ENCODE peak calls at places on chromosomes 6 and 20, in nine cellular contexts. One of them, this sample, is unnamed.

GRCh38 chr6:84508981-84509380 is 255.4 kb downstream of the TBX18 start:
- DNase-seq in endothelial cell: no peak
- DNase-seq in HL-60: no peak
- DNase-seq in trophoblast cell: no peak
- DNase-seq in HTR-8/SVneo: no peak
- DNase-seq in amniotic stem cell: no peak
- DNase-seq in ACHN: no peak
- DNase-seq in T-helper 2 cell: no peak
- DNase-seq in stimulated activated CD4-positive, alpha-beta T cell treated with anti-CD3 and anti-CD28 coated beads, Interleukin-1b, Interleukin-23, amount 100 ng/mL, for 4 hours: no peak
- DNase-seq in this sample: no peak

GRCh38 chr6:159093608-159094443 is 49.0 kb upstream of the TAGAP start:
- DNase-seq in endothelial cell: no peak
- DNase-seq in HL-60: no peak
- DNase-seq in trophoblast cell: no peak
- DNase-seq in HTR-8/SVneo: no peak
- DNase-seq in amniotic stem cell: no peak
- DNase-seq in ACHN: no peak
- DNase-seq in T-helper 2 cell: no peak
- DNase-seq in stimulated activated CD4-positive, alpha-beta T cell treated with anti-CD3 and anti-CD28 coated beads, Interleukin-1b, Interleukin-23, amount 100 ng/mL, for 4 hours: no peak
- DNase-seq in this sample: no peak

GRCh38 chr6:38033442-38033982 is 214.0 kb downstream of the ZFAND3 start:
- DNase-seq in endothelial cell: no peak
- DNase-seq in HL-60: no peak
- DNase-seq in trophoblast cell: no peak
- DNase-seq in HTR-8/SVneo: no peak
- DNase-seq in amniotic stem cell: no peak
- DNase-seq in ACHN: no peak
- DNase-seq in T-helper 2 cell: no peak
- DNase-seq in stimulated activated CD4-positive, alpha-beta T cell treated with anti-CD3 and anti-CD28 coated beads, Interleukin-1b, Interleukin-23, amount 100 ng/mL, for 4 hours: no peak
- DNase-seq in this sample: no peak

GRCh38 chr20:49187330-49188100 is 619 bp downstream of the STAU1 start:
- DNase-seq in endothelial cell: no peak
- DNase-seq in HL-60: peak; percentile 13
- DNase-seq in trophoblast cell: peak; percentile 98
- DNase-seq in HTR-8/SVneo: no peak
- DNase-seq in amniotic stem cell: no peak
- DNase-seq in ACHN: no peak
- DNase-seq in T-helper 2 cell: peak; percentile 41
- DNase-seq in stimulated activated CD4-positive, alpha-beta T cell treated with anti-CD3 and anti-CD28 coated beads, Interleukin-1b, Interleukin-23, amount 100 ng/mL, for 4 hours: peak; percentile 29
- DNase-seq in this sample: peak; percentile 54

GRCh38 chr6:146968041-146968760 is 236.0 kb upstream of the STXBP5 start:
- DNase-seq in endothelial cell: no peak
- DNase-seq in HL-60: no peak
- DNase-seq in trophoblast cell: peak; percentile 27
- DNase-seq in HTR-8/SVneo: peak; percentile 66
- DNase-seq in amniotic stem cell: peak; percentile 60
- DNase-seq in ACHN: no peak
- DNase-seq in T-helper 2 cell: no peak
- DNase-seq in stimulated activated CD4-positive, alpha-beta T cell treated with anti-CD3 and anti-CD28 coated beads, Interleukin-1b, Interleukin-23, amount 100 ng/mL, for 4 hours: no peak
- DNase-seq in this sample: no peak

GRCh38 chr6:152091851-152092341 is 284.4 kb downstream of the ESR1 start:
- DNase-seq in endothelial cell: no peak
- DNase-seq in HL-60: no peak
- DNase-seq in trophoblast cell: no peak
- DNase-seq in HTR-8/SVneo: no peak
- DNase-seq in amniotic stem cell: no peak
- DNase-seq in ACHN: no peak
- DNase-seq in T-helper 2 cell: no peak
- DNase-seq in stimulated activated CD4-positive, alpha-beta T cell treated with anti-CD3 and anti-CD28 coated beads, Interleukin-1b, Interleukin-23, amount 100 ng/mL, for 4 hours: no peak
- DNase-seq in this sample: no peak

GRCh38 chr6:100472674-100473073 is 8.0 kb upstream of the SIM1 start:
- DNase-seq in endothelial cell: no peak
- DNase-seq in HL-60: no peak
- DNase-seq in trophoblast cell: peak; percentile 92
- DNase-seq in HTR-8/SVneo: no peak
- DNase-seq in amniotic stem cell: no peak
- DNase-seq in ACHN: peak; percentile 54
- DNase-seq in T-helper 2 cell: no peak
- DNase-seq in stimulated activated CD4-positive, alpha-beta T cell treated with anti-CD3 and anti-CD28 coated beads, Interleukin-1b, Interleukin-23, amount 100 ng/mL, for 4 hours: no peak
- DNase-seq in this sample: no peak

GRCh38 chr6:125844989-125845388 is 54.2 kb downstream of the NCOA7 start:
- DNase-seq in endothelial cell: no peak
- DNase-seq in HL-60: no peak
- DNase-seq in trophoblast cell: no peak
- DNase-seq in HTR-8/SVneo: no peak
- DNase-seq in amniotic stem cell: no peak
- DNase-seq in ACHN: no peak
- DNase-seq in T-helper 2 cell: no peak
- DNase-seq in stimulated activated CD4-positive, alpha-beta T cell treated with anti-CD3 and anti-CD28 coated beads, Interleukin-1b, Interleukin-23, amount 100 ng/mL, for 4 hours: no peak
- DNase-seq in this sample: no peak

GRCh38 chr20:63114006-63114692 is 101.8 kb downstream of the YTHDF1 start:
- DNase-seq in endothelial cell: no peak
- DNase-seq in HL-60: no peak
- DNase-seq in trophoblast cell: no peak
- DNase-seq in HTR-8/SVneo: no peak
- DNase-seq in amniotic stem cell: no peak
- DNase-seq in ACHN: no peak
- DNase-seq in T-helper 2 cell: no peak
- DNase-seq in stimulated activated CD4-positive, alpha-beta T cell treated with anti-CD3 and anti-CD28 coated beads, Interleukin-1b, Interleukin-23, amount 100 ng/mL, for 4 hours: no peak
- DNase-seq in this sample: no peak

GRCh38 chr6:104396077-104396476 is 463.6 kb downstream of the HACE1 start:
- DNase-seq in endothelial cell: no peak
- DNase-seq in HL-60: peak; percentile 10
- DNase-seq in trophoblast cell: no peak
- DNase-seq in HTR-8/SVneo: no peak
- DNase-seq in amniotic stem cell: no peak
- DNase-seq in ACHN: no peak
- DNase-seq in T-helper 2 cell: no peak
- DNase-seq in stimulated activated CD4-positive, alpha-beta T cell treated with anti-CD3 and anti-CD28 coated beads, Interleukin-1b, Interleukin-23, amount 100 ng/mL, for 4 hours: no peak
- DNase-seq in this sample: no peak

GRCh38 chr6:122491915-122492537 is 20.4 kb upstream of the SERINC1 start:
- DNase-seq in endothelial cell: peak; percentile 72
- DNase-seq in HL-60: peak; percentile 74
- DNase-seq in trophoblast cell: peak; percentile 78
- DNase-seq in HTR-8/SVneo: peak; percentile 54
- DNase-seq in amniotic stem cell: peak; percentile 2
- DNase-seq in ACHN: peak; percentile 73
- DNase-seq in T-helper 2 cell: peak; percentile 44
- DNase-seq in stimulated activated CD4-positive, alpha-beta T cell treated with anti-CD3 and anti-CD28 coated beads, Interleukin-1b, Interleukin-23, amount 100 ng/mL, for 4 hours: peak; percentile 42
- DNase-seq in this sample: peak; percentile 92